ENCODE peak calls at places on chromosome 22, in seven cellular contexts. R is activated CD8-positive, alpha-beta T cell treated with anti-CD3 and anti-CD28 coated beads, Interleukin-2, amount 10 ng/mL, durations not matched to agents 7 days and 5 days; U is posterior cingulate gyrus; X is CMK; C is non-pigmented ciliary epithelial cell; G is GDM1; W is psoas muscle. M is an unnamed sample.

GRCh38 chr22:44928064-44928463 is 81.7 kb downstream of the PHF21B start:
- DNase-seq in X (no peak), R (no peak), W (no peak), G (no peak), U (no peak), C (no peak), M (no peak)

GRCh38 chr22:22855085-22855484 is 32.5 kb upstream of the IGLL5 start:
- DNase-seq in W (no peak), G (no peak), U (no peak), R (no peak), X (no peak), C (no peak), M (no peak)

GRCh38 chr22:39205344-39206021 is 39.3 kb downstream of the PDGFB start:
- DNase-seq in X (peak; percentile 43), G (peak; percentile 18), C (peak; percentile 20), R (peak; percentile 30), U (no peak), W (no peak), M (peak; percentile 45)

GRCh38 chr22:48667289-48667688 is 1160.4 kb downstream of the BRD1 start:
- DNase-seq in G (no peak), W (no peak), C (no peak), X (no peak), U (peak; percentile 39), R (no peak), M (no peak)

GRCh38 chr22:46290121-46290842 is 6.4 kb upstream of the GTSE1 start:
- DNase-seq in R (no peak), X (no peak), G (no peak), C (no peak), W (no peak), U (peak; percentile 22), M (no peak)

GRCh38 chr22:47595122-47595521 is 832.7 kb downstream of the TBC1D22A start:
- DNase-seq in C (no peak), W (no peak), R (no peak), X (no peak), U (no peak), G (no peak), M (no peak)

GRCh38 chr22:33397381-33397907 is 339.3 kb upstream of the SYN3 start:
- DNase-seq in X (no peak), C (no peak), U (no peak), G (no peak), R (no peak), W (no peak), M (no peak)

GRCh38 chr22:36405671-36406070 is 17.9 kb upstream of the MYH9 start:
- DNase-seq in W (peak; percentile 32), G (peak; percentile 85), U (no peak), X (no peak), R (peak; percentile 77), C (no peak), M (no peak)

M was measured in HS-5.